ENCODE peak calls at places on chromosomes 4 and X, in eight cellular contexts. Z, L, E, U, A, J, I and P are unnamed samples.

GRCh38 chrX:153371256-153371655 is 29.9 kb downstream of the PNMA6E start:
- DNase-seq in E (no peak), I (no peak), A (no peak), L (no peak), J (no peak), U (no peak), Z (no peak), P (no peak)

GRCh38 chr4:174713181-174713580 is 115.9 kb downstream of the GLRA3 start:
- DNase-seq in A (no peak), L (no peak), U (no peak), I (no peak), Z (no peak), J (no peak), E (no peak), P (no peak)

GRCh38 chr4:107863850-107864371 is 39.2 kb downstream of the SGMS2 start:
- DNase-seq in U (no peak), L (no peak), Z (no peak), I (no peak), E (no peak), A (peak; percentile 64), J (no peak), P (no peak)

GRCh38 chrX:77276742-77277141 is 170.4 kb upstream of the FGF16 start:
- DNase-seq in U (no peak), I (no peak), L (no peak), E (no peak), J (no peak), Z (no peak), A (no peak), P (no peak)

GRCh38 chr4:3835527-3836040 is 69.4 kb downstream of the ADRA2C start:
- DNase-seq in Z (no peak), U (no peak), A (no peak), I (no peak), E (no peak), L (no peak), J (no peak), P (no peak)

GRCh38 chrX:13899607-13900006 is 82.7 kb upstream of the GPM6B start:
- DNase-seq in J (no peak), I (no peak), E (no peak), Z (no peak), L (no peak), U (no peak), A (no peak), P (peak; percentile 66)

GRCh38 chrX:48492293-48492910 is 16.4 kb upstream of the PORCN start:
- DNase-seq in I (no peak), J (no peak), E (no peak), L (no peak), A (no peak), Z (no peak), U (no peak), P (no peak)

GRCh38 chr4:158129649-158130048 is 43.2 kb downstream of the GASK1B start:
- DNase-seq in I (no peak), Z (no peak), U (no peak), A (no peak), J (no peak), L (no peak), E (no peak), P (no peak)

GRCh38 chr4:177562859-177563258 is 120.6 kb upstream of the AGA start:
- DNase-seq in L (no peak), E (no peak), I (no peak), U (no peak), A (no peak), Z (no peak), J (no peak), P (no peak)

GRCh38 chr4:156146581-156146980 is 192.9 kb upstream of the CTSO start:
- DNase-seq in I (no peak), E (no peak), U (no peak), L (no peak), J (no peak), A (no peak), Z (no peak), P (peak; percentile 60)

GRCh38 chr4:121156822-121157769 is 7.0 kb downstream of the TNIP3 start:
- DNase-seq in L (no peak), A (no peak), E (peak; percentile 39), Z (peak; percentile 46), U (no peak), J (no peak), I (no peak), P (no peak)

GRCh38 chr4:69823481-69824186 is 36.3 kb downstream of the SULT1E1 start:
- DNase-seq in U (no peak), I (peak; percentile 54), A (peak; percentile 94), J (no peak), Z (peak; percentile 57), E (peak; percentile 5), L (peak; percentile 34), P (peak; percentile 67)

GRCh38 chrX:103730746-103731508 is 20.2 kb downstream of the TMEM31 start:
- DNase-seq in I (no peak), L (no peak), U (no peak), A (no peak), Z (no peak), E (no peak), J (no peak), P (no peak)

GRCh38 chr4:140515423-140515822 is 8.5 kb upstream of the ELMOD2 start:
- DNase-seq in Z (no peak), E (no peak), U (no peak), J (no peak), I (no peak), L (no peak), A (no peak), P (no peak)

GRCh38 chrX:8484360-8484759 is 19.7 kb downstream of the VCX3B start:
- DNase-seq in A (peak; percentile 43), U (no peak), I (no peak), J (no peak), E (no peak), Z (no peak), L (no peak), P (no peak)

GRCh38 chrX:585115-585808 is 45.3 kb upstream of the SHOX start:
- DNase-seq in J (no peak), A (no peak), E (no peak), U (no peak), L (no peak), Z (no peak), I (no peak), P (no peak)

GRCh38 chr4:114813961-114814360 is 215.4 kb downstream of the UGT8 start:
- DNase-seq in E (no peak), A (no peak), L (no peak), J (no peak), Z (no peak), U (no peak), I (no peak), P (no peak)

GRCh38 chr4:108060164-108060563 is 70.5 kb downstream of the HADH start:
- DNase-seq in J (no peak), A (peak; percentile 56), Z (no peak), E (peak; percentile 54), I (peak; percentile 0), U (no peak), L (no peak), P (peak; percentile 11)

GRCh38 chrX:40945366-40945713 is 139.9 kb upstream of the USP9X start:
- DNase-seq in A (no peak), U (peak; percentile 65), Z (no peak), L (no peak), I (no peak), E (no peak), J (no peak), P (no peak)

GRCh38 chrX:13432376-13432775 is 112.5 kb upstream of the ATXN3L start:
- DNase-seq in A (no peak), Z (no peak), I (no peak), E (no peak), L (no peak), U (peak; percentile 66), J (no peak), P (no peak)

GRCh38 chr4:23368081-23368697 is 521.7 kb downstream of the PPARGC1A start:
- DNase-seq in I (no peak), J (no peak), E (peak; percentile 9), L (no peak), A (peak; percentile 15), U (no peak), Z (no peak), P (peak; percentile 3)

GRCh38 chrX:50157545-50158125 is 43.2 kb downstream of the AKAP4 start:
- DNase-seq in J (no peak), I (no peak), E (no peak), Z (no peak), A (no peak), L (no peak), U (no peak), P (no peak)

GRCh38 chrX:118550792-118551191 is 55.2 kb downstream of the DOCK11 start:
- DNase-seq in J (no peak), L (no peak), Z (no peak), A (no peak), E (no peak), U (no peak), I (no peak), P (no peak)

GRCh38 chrX:45232139-45232538 is 31.5 kb upstream of the DIPK2B start:
- DNase-seq in A (no peak), Z (no peak), I (no peak), J (no peak), E (no peak), U (no peak), L (no peak), P (no peak)

GRCh38 chr4:143224255-143224654 is 39.5 kb downstream of the USP38 start:
- DNase-seq in I (no peak), A (no peak), J (no peak), Z (no peak), E (no peak), U (no peak), L (no peak), P (no peak)

GRCh38 chr4:4269326-4269725 is 20.6 kb downstream of the LYAR start:
- DNase-seq in L (no peak), I (no peak), U (no peak), A (no peak), E (no peak), Z (no peak), J (no peak), P (no peak)

GRCh38 chr4:138891610-138892009 is 124.0 kb upstream of the NOCT start:
- DNase-seq in I (peak; percentile 55), L (no peak), J (no peak), E (peak; percentile 43), U (no peak), A (no peak), Z (no peak), P (peak; percentile 80)

GRCh38 chrX:130799393-130799792 is 103.6 kb downstream of the ENOX2 start:
- DNase-seq in I (no peak), E (no peak), Z (no peak), U (no peak), J (no peak), L (no peak), A (no peak), P (no peak)

GRCh38 chrX:31546130-31546529 is 474.3 kb upstream of the FTHL17 start:
- DNase-seq in L (no peak), Z (no peak), J (no peak), U (peak; percentile 58), I (no peak), A (no peak), E (no peak), P (no peak)

GRCh38 chr4:143251781-143252180 is 67.1 kb downstream of the USP38 start:
- DNase-seq in U (no peak), A (no peak), J (no peak), I (no peak), L (no peak), E (no peak), Z (no peak), P (no peak)

GRCh38 chr4:125365731-125366130 is 51.0 kb downstream of the FAT4 start:
- DNase-seq in U (no peak), E (no peak), J (no peak), Z (no peak), L (no peak), A (no peak), I (no peak), P (no peak)

GRCh38 chrX:154731881-154732280 is 19.0 kb downstream of the GAB3 start:
- DNase-seq in J (no peak), Z (no peak), I (no peak), U (no peak), L (no peak), A (no peak), E (no peak), P (no peak)

GRCh38 chr4:169398294-169398693 is 127.5 kb upstream of the SH3RF1 start:
- DNase-seq in U (no peak), A (no peak), Z (no peak), E (no peak), J (peak; percentile 2), L (no peak), I (no peak), P (no peak)

GRCh38 chr4:37946503-37947179 is 13.6 kb upstream of the PTTG2 start:
- DNase-seq in I (no peak), A (no peak), Z (no peak), U (no peak), J (no peak), L (no peak), E (no peak), P (no peak)